ENCODE peak calls at places on chromosome 17, in eight cellular contexts. T is A549; J is amniotic stem cell; S is NCI-H1436; V is Daoy; Q is neural crest cell; Z is iPS-NIHi11; Y is stimulated activated CD4-positive, alpha-beta T cell treated with anti-CD3 and anti-CD28 coated beads, Interleukin-12 subunit alpha, Interleukin-12 subunit beta, amount 100 ng/mL, for 48 hours. B is an unnamed sample.

GRCh38 chr17:49216953-49217650 is 6.6 kb downstream of the ABI3 start:
- DNase-seq in T (no peak), J (no peak), S (no peak), V (no peak), Q (no peak), Z (no peak), Y (no peak), B (no peak)

GRCh38 chr17:35774499-35774898 is 13.8 kb downstream of the C17orf50 start:
- DNase-seq in T (no peak), J (no peak), S (no peak), V (peak), Q (no peak), Z (no peak), Y (no peak), B (no peak)

GRCh38 chr17:59893617-59894100 is 738 bp downstream of the RPS6KB1 start:
- DNase-seq in T (peak), J (peak), S (peak), V (peak), Q (no peak), Z (peak), Y (peak), B (peak)

GRCh38 chr17:1649844-1650409 is at the start of gene RILP:
- DNase-seq in T (peak), J (no peak), S (no peak), V (peak), Q (no peak), Z (peak), Y (no peak), B (peak)

GRCh38 chr17:70136131-70136530 is 33.2 kb upstream of the KCNJ2 start:
- DNase-seq in T (no peak), J (no peak), S (no peak), V (no peak), Q (no peak), Z (no peak), Y (no peak), B (no peak)

GRCh38 chr17:29930399-29931010 is 477 bp upstream of the SSH2 start:
- DNase-seq in T (no peak), J (peak), S (no peak), V (peak), Q (peak), Z (no peak), Y (no peak), B (no peak)

GRCh38 chr17:73650617-73651200 is 6.5 kb upstream of the SDK2 start:
- DNase-seq in T (no peak), J (no peak), S (no peak), V (no peak), Q (no peak), Z (no peak), Y (no peak), B (no peak)

GRCh38 chr17:34198519-34198918 is 56.6 kb upstream of the CCL2 start:
- DNase-seq in T (no peak), J (no peak), S (no peak), V (no peak), Q (no peak), Z (no peak), Y (no peak), B (no peak)

GRCh38 chr17:73533127-73533526 is 111.1 kb downstream of the SDK2 start:
- DNase-seq in T (no peak), J (no peak), S (no peak), V (no peak), Q (no peak), Z (no peak), Y (no peak), B (no peak)

GRCh38 chr17:28712705-28713415 is 1.2 kb upstream of the PROCA1 start:
- DNase-seq in T (no peak), J (no peak), S (no peak), V (no peak), Q (no peak), Z (no peak), Y (no peak), B (no peak)

GRCh38 chr17:75130632-75131277 is 787 bp downstream of the NT5C start:
- DNase-seq in T (peak), J (peak), S (peak), V (peak), Q (peak), Z (peak), Y (no peak), B (peak)

GRCh38 chr17:40598928-40599627 is 33.8 kb upstream of the CCR7 start:
- DNase-seq in T (no peak), J (no peak), S (peak), V (peak), Q (no peak), Z (no peak), Y (no peak), B (no peak)

GRCh38 chr17:40086150-40087044 is 14.0 kb downstream of the NR1D1 start:
- DNase-seq in T (peak), J (no peak), S (peak), V (peak), Q (peak), Z (peak), Y (no peak), B (no peak)

GRCh38 chr17:43940630-43941029 is 1.6 kb downstream of the PPY start:
- DNase-seq in T (peak), J (no peak), S (peak), V (peak), Q (peak), Z (peak), Y (no peak), B (peak)

GRCh38 chr17:75894049-75894742 is 2.6 kb downstream of the TRIM65 start:
- DNase-seq in T (no peak), J (no peak), S (no peak), V (no peak), Q (no peak), Z (no peak), Y (no peak), B (no peak)

GRCh38 chr17:14622622-14623101 is 321.8 kb downstream of the HS3ST3B1 start:
- DNase-seq in T (no peak), J (no peak), S (no peak), V (no peak), Q (no peak), Z (no peak), Y (no peak), B (peak)

B was measured in A172.